ENCODE peak calls at places on chromosome 14, in nine cellular contexts. D, B, A, F, S, W, G, C and M are unnamed samples.

GRCh38 chr14:104561124-104561531 is 18.4 kb upstream of the C14orf180 start:
- DNase-seq in D (no peak), B (no peak), A (no peak), F (no peak), S (no peak), W (no peak), G (no peak), C (no peak), M (no peak)

GRCh38 chr14:59305231-59305630 is 116.8 kb downstream of the DAAM1 start:
- DNase-seq in D (no peak), B (no peak), A (no peak), F (no peak), S (no peak), W (no peak), G (no peak), C (no peak), M (no peak)

GRCh38 chr14:84208451-84208850 is 1321.5 kb upstream of the FLRT2 start:
- DNase-seq in D (no peak), B (no peak), A (no peak), F (no peak), S (no peak), W (no peak), G (no peak), C (no peak), M (no peak)

GRCh38 chr14:92897922-92898599 is 24.9 kb upstream of the CHGA start:
- DNase-seq in D (no peak), B (no peak), A (no peak), F (no peak), S (no peak), W (no peak), G (no peak), C (no peak), M (no peak)

GRCh38 chr14:90500665-90501370 is 104.0 kb downstream of the CALM1 start:
- DNase-seq in D (peak; percentile 6), B (no peak), A (no peak), F (no peak), S (no peak), W (no peak), G (no peak), C (no peak), M (no peak)

GRCh38 chr14:71338153-71338552 is 430.9 kb downstream of the PCNX1 start:
- DNase-seq in D (no peak), B (no peak), A (no peak), F (no peak), S (no peak), W (no peak), G (no peak), C (no peak), M (no peak)

GRCh38 chr14:20184181-20184580 is 6.5 kb upstream of the OR11G2 start:
- DNase-seq in D (no peak), B (no peak), A (no peak), F (no peak), S (no peak), W (no peak), G (no peak), C (peak; percentile 48), M (no peak)

GRCh38 chr14:23660290-23661226 is 24.4 kb downstream of the DHRS2 start:
- DNase-seq in D (no peak), B (no peak), A (no peak), F (no peak), S (no peak), W (no peak), G (no peak), C (no peak), M (no peak)

GRCh38 chr14:102901633-102902032 is 20.8 kb upstream of the AMN start:
- DNase-seq in D (no peak), B (peak; percentile 17), A (no peak), F (no peak), S (no peak), W (no peak), G (no peak), C (no peak), M (no peak)

GRCh38 chr14:103652806-103653205 is 23.8 kb downstream of the KLC1 start:
- DNase-seq in D (no peak), B (no peak), A (no peak), F (no peak), S (no peak), W (no peak), G (no peak), C (no peak), M (no peak)

GRCh38 chr14:31229638-31230229 is 22.1 kb upstream of the HECTD1 start:
- DNase-seq in D (peak; percentile 70), B (peak; percentile 68), A (peak; percentile 81), F (peak; percentile 83), S (peak; percentile 94), W (no peak), G (no peak), C (peak; percentile 88), M (no peak)